ENCODE peak calls at places on chromosomes 2 and 18, in four cellular contexts. Z is SJSA1, W is spleen, M is gastrocnemius medialis. N is an unnamed sample.

GRCh38 chr2:43142921-43143438 is 83.4 kb downstream of the ZFP36L2 start:
- DNase-seq in W (peak), M (no peak), Z (no peak), N (no peak)

GRCh38 chr18:56789004-56789888 is 138.1 kb downstream of the WDR7 start:
- DNase-seq in M (no peak), W (no peak), Z (peak), N (no peak)

GRCh38 chr2:241540766-241541561 is 17.6 kb upstream of the BOK start:
- DNase-seq in W (peak), Z (peak), M (peak), N (no peak)

GRCh38 chr2:3604207-3604877 is 9.4 kb downstream of the COLEC11 start:
- DNase-seq in Z (no peak), M (no peak), W (peak), N (no peak)

GRCh38 chr18:42742976-42743755 is 372.3 kb downstream of the RIT2 start:
- DNase-seq in Z (no peak), W (no peak), M (no peak), N (no peak)

GRCh38 chr2:138485019-138485418 is 16.6 kb upstream of the SPOPL start:
- DNase-seq in Z (no peak), W (no peak), M (no peak), N (no peak)

GRCh38 chr2:175097297-175097696 is 70.7 kb downstream of the ATF2 start:
- DNase-seq in M (no peak), W (no peak), Z (peak), N (peak)

GRCh38 chr2:71494523-71495155 is 41.3 kb downstream of the DYSF start:
- DNase-seq in M (no peak), Z (no peak), W (peak), N (no peak)

GRCh38 chr2:26691881-26692813 is at the start of gene KCNK3:
- DNase-seq in W (no peak), M (no peak), Z (no peak), N (no peak)

GRCh38 chr2:188142636-188143035 is 149.0 kb upstream of the GULP1 start:
- DNase-seq in M (no peak), Z (peak), W (no peak), N (peak)

GRCh38 chr18:21664069-21664468 is 40.5 kb downstream of the ABHD3 start:
- DNase-seq in Z (no peak), M (no peak), W (no peak), N (no peak)

GRCh38 chr18:29181151-29181901 is 1004.4 kb upstream of the CDH2 start:
- DNase-seq in Z (peak), W (no peak), M (no peak), N (peak)

GRCh38 chr18:32509121-32509520 is 38.4 kb upstream of the GAREM1 start:
- DNase-seq in W (no peak), Z (no peak), M (no peak), N (no peak)

GRCh38 chr18:23738151-23738550 is 48.9 kb downstream of the LAMA3 start:
- DNase-seq in W (no peak), M (no peak), Z (no peak), N (no peak)

GRCh38 chr18:23903971-23904370 is 110.6 kb upstream of the TTC39C start:
- DNase-seq in W (no peak), Z (no peak), M (no peak), N (no peak)

GRCh38 chr18:23114171-23114881 is 21.0 kb upstream of the CABLES1 start:
- DNase-seq in Z (no peak), W (no peak), M (no peak), N (no peak)

GRCh38 chr2:104923665-104924064 is 69.8 kb downstream of the POU3F3 start:
- DNase-seq in M (no peak), W (no peak), Z (no peak), N (no peak)

GRCh38 chr2:176582990-176583481 is 313.8 kb downstream of the MTX2 start:
- DNase-seq in W (no peak), Z (peak), M (no peak), N (peak)

GRCh38 chr18:10052871-10053270 is 139.1 kb downstream of the VAPA start:
- DNase-seq in M (no peak), W (no peak), Z (peak), N (no peak)

GRCh38 chr2:16553222-16553621 is 112.4 kb downstream of the CYRIA start:
- DNase-seq in W (no peak), Z (peak), M (no peak), N (no peak)

GRCh38 chr2:216700778-216701177 is 5.4 kb upstream of the IGFBP5 start:
- DNase-seq in M (no peak), Z (no peak), W (no peak), N (no peak)

GRCh38 chr2:223945755-223946154 is 620 bp upstream of the WDFY1 start:
- DNase-seq in M (no peak), Z (no peak), W (no peak), N (no peak)

GRCh38 chr18:66508937-66509336 is 95.0 kb downstream of the CDH19 start:
- DNase-seq in W (no peak), Z (no peak), M (no peak), N (no peak)

GRCh38 chr2:28000287-28000686 is 109.8 kb downstream of the BABAM2 start:
- DNase-seq in Z (no peak), M (no peak), W (no peak), N (no peak)

DNA sequence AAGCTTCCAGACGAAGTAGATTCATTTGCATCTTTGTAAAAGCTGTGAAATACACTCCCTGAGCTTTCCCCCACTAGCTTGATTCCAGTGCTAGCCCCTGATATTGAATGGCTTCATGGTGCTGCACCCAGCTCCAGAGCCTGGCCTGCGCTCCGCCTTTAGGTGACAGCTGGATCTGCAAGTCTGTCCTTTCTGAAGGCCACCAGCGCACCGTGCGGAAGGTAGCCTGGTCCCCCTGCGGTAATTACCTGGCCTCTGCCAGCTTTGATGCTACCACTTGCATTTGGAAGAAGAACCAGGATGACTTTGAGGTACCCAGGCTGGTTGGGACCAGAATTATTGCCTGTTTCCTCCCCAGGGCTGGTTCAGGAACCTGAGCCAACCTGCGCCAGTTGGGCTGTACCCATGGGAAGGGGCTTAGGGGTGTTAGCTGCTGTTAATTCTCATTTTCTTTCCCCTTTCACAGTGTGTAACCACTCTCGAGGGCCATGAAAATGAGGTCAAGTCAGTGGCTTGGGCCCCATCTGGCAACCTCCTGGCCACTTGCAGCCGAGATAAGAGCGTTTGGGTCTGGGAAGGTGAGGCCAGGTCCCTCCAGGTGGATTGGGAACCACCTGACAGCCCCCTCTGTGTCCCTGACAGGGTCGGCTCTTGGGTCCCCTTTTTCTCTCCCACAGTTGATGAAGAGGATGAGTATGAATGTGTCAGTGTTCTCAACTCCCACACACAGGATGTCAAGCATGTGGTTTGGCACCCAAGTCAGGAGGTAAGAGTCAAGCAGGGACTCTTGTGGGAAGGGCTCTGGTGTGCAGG is 1.3 kb downstream of the CIAO1 start:
- DNase-seq in Z (no peak), W (peak), M (no peak), N (no peak)
- H3K4me3 ChIP-seq in Z (peak), W (peak), M (peak), N (peak)

GRCh38 chr2:172430027-172430426 is 2.6 kb downstream of the ITGA6 start:
- DNase-seq in W (no peak), Z (no peak), M (no peak), N (no peak)
- H3K4me3 ChIP-seq in W (peak), Z (no peak), M (peak), N (no peak)

GRCh38 chr2:234203135-234203984 is 152.9 kb downstream of the SPP2 start:
- DNase-seq in W (no peak), Z (peak), M (no peak), N (peak)
- H3K4me3 ChIP-seq in W (no peak), Z (peak), M (no peak), N (peak)

GRCh38 chr2:240512109-240512485 is 45.7 kb downstream of the ANKMY1 start:
- DNase-seq in M (no peak), W (no peak), Z (no peak), N (no peak)

GRCh38 chr2:240511351-240512108 is 46.3 kb downstream of the ANKMY1 start:
- DNase-seq in Z (no peak), W (no peak), M (no peak), N (no peak)

GRCh38 chr2:240514631-240515030 is 43.2 kb downstream of the ANKMY1 start:
- DNase-seq in W (no peak), M (no peak), Z (no peak), N (no peak)

GRCh38 chr2:240512666-240513535 is 44.9 kb downstream of the ANKMY1 start:
- DNase-seq in W (no peak), Z (no peak), M (no peak), N (no peak)

DNA sequence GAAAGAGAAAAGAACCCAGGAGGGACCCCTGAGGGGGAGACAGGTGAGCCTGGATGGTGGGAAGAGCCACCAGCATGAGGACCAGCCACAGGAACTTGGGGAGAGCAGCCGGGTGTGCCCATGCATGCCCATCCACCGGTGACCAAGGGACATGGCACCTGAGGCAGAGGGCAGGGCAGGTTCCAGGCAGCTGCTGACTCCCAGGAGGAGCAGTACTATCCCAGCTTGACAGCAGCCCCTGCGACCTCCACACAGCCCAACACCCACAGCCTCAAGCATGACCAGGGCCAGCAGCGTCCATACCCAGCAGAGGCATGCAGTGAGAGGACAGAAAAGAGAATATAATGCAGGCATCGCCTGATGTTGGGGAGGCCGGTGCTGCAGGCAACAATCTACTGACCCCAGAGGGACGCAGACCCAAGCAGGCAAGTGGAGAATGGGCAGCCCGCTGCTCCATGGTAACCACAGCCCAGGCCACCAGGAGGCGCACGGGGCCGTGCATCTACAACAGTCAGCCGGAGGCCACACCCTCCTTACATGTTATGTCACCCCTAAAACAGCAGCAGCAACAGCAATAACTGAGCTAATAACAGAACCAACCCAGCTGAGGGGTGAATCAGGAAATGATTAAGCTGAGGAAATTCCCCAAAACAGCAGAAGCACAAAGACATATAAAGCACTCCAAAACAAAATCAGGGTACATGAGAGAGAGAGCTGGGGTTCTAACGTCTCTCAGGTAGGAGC is 44.1 kb downstream of the ANKMY1 start:
- DNase-seq in W (peak), Z (peak), M (peak), N (peak)
- H3K4me3 ChIP-seq in W (no peak), Z (no peak), M (no peak), N (no peak)

GRCh38 chr2:222706616-222707015 is 35.2 kb downstream of the MOGAT1 start:
- DNase-seq in Z (no peak), W (no peak), M (no peak), N (no peak)
- H3K4me3 ChIP-seq in Z (no peak), W (no peak), M (no peak), N (no peak)

N was measured in AG04449.